ENCODE peak calls at places on chromosomes 4 and X, in eight cellular contexts. Y is B cell, E is head of caudate nucleus, N is activated T-cell treated with anti-CD3 and anti-CD28 coated beads for 48 hours, B is LoVo, X is GM06990, L is IMR-90, Z is SW480. T is an unnamed sample.

GRCh38 chr4:163554870-163555465 is 60.5 kb downstream of the TMA16 start:
- DNase-seq in X (no peak), N (no peak), E (no peak), L (peak), B (peak), Z (peak), Y (no peak), T (peak)

GRCh38 chr4:95217197-95217596 is 331.6 kb downstream of the UNC5C start:
- DNase-seq in Y (no peak), X (no peak), E (no peak), B (no peak), Z (no peak), L (no peak), N (no peak), T (no peak)

GRCh38 chrX:74467656-74468055 is 46.4 kb downstream of the SLC16A2 start:
- DNase-seq in Z (no peak), X (no peak), N (no peak), L (no peak), B (no peak), E (no peak), Y (no peak), T (no peak)

GRCh38 chr4:5365071-5366008 is 314.1 kb downstream of the STK32B start:
- DNase-seq in E (no peak), Y (no peak), X (no peak), L (peak), Z (peak), B (peak), N (no peak), T (peak)

GRCh38 chr4:137711502-137711901 is 179.2 kb upstream of the PCDH18 start:
- DNase-seq in B (no peak), Z (no peak), E (no peak), Y (no peak), N (no peak), X (no peak), L (no peak), T (no peak)

GRCh38 chr4:26185436-26185835 is 135.4 kb upstream of the RBPJ start:
- DNase-seq in B (no peak), L (peak), X (no peak), E (no peak), Z (no peak), Y (no peak), N (no peak), T (no peak)

GRCh38 chr4:128512161-128512560 is 224.5 kb upstream of the PGRMC2 start:
- DNase-seq in X (no peak), L (no peak), Y (no peak), Z (no peak), B (no peak), N (no peak), E (no peak), T (no peak)

GRCh38 chrX:18887177-18887820 is 96.6 kb downstream of the PHKA2 start:
- DNase-seq in N (no peak), Z (no peak), L (no peak), B (no peak), E (no peak), X (no peak), Y (no peak), T (peak)

GRCh38 chr4:177228599-177228998 is 81.1 kb upstream of the NEIL3 start:
- DNase-seq in L (no peak), Z (no peak), Y (no peak), X (no peak), N (no peak), B (no peak), E (no peak), T (no peak)

GRCh38 chr4:69124941-69125340 is 28.7 kb downstream of the UGT2B7 start:
- DNase-seq in N (no peak), Z (no peak), E (no peak), Y (no peak), X (no peak), L (no peak), B (peak), T (no peak)

GRCh38 chr4:95093936-95094929 is 336.5 kb downstream of the BMPR1B start:
- DNase-seq in Z (no peak), N (no peak), L (no peak), X (no peak), B (no peak), E (no peak), Y (no peak), T (no peak)

GRCh38 chrX:48913605-48914366 is 2.3 kb upstream of the SLC35A2 start:
- DNase-seq in X (no peak), L (no peak), B (no peak), Y (no peak), E (no peak), Z (no peak), N (no peak), T (no peak)

GRCh38 chr4:48752256-48752655 is 27.8 kb downstream of the FRYL start:
- DNase-seq in N (no peak), B (no peak), X (no peak), L (no peak), Y (no peak), Z (no peak), E (no peak), T (no peak)

GRCh38 chr4:173937871-173938270 is 345.6 kb downstream of the FBXO8 start:
- DNase-seq in B (no peak), E (no peak), L (no peak), Z (no peak), N (no peak), X (no peak), Y (no peak), T (no peak)

GRCh38 chr4:57172065-57172464 is 61.9 kb upstream of the IGFBP7 start:
- DNase-seq in Y (no peak), L (no peak), X (no peak), E (no peak), B (no peak), Z (no peak), N (no peak), T (no peak)

GRCh38 chr4:94488667-94489066 is 36.9 kb downstream of the PDLIM5 start:
- DNase-seq in Z (no peak), B (peak), L (peak), Y (no peak), N (no peak), E (no peak), X (no peak), T (no peak)

GRCh38 chr4:169617306-169617705 is 3.1 kb upstream of the CLCN3 start:
- DNase-seq in Y (no peak), X (no peak), B (no peak), L (no peak), Z (no peak), E (no peak), N (no peak), T (no peak)